ENCODE peak calls at places on chromosomes 6 and 20, in eight cellular contexts. N is sigmoid colon; D is NT2/D1; F is A673; R is K562; M is fibroblast of lung; G is CD8-positive, alpha-beta T cell; B is DND-41. K is an unnamed sample. For H3K9me3 and H3K36me3, the result is how much of the 10 kb centered on the place peaks cover.

GRCh38 chr6:45845546-45845945 is 170.1 kb downstream of the CLIC5 start:
- DNase-seq in B (no peak), N (no peak), M (peak), D (no peak), G (no peak), F (peak), R (no peak), K (no peak)

GRCh38 chr20:33516882-33517281 is 27.0 kb downstream of the CBFA2T2 start:
- DNase-seq in F (no peak), B (no peak), R (peak), G (no peak), D (no peak), N (no peak), M (no peak), K (no peak)

GRCh38 chr20:4720121-4720976 is 1.4 kb upstream of the PRND start:
- DNase-seq in F (peak), M (peak), G (peak), B (peak), R (peak), D (peak), N (peak), K (peak)

GRCh38 chr20:47272893-47273590 is 83.5 kb downstream of the ZMYND8 start:
- DNase-seq in N (peak), M (peak), B (peak), R (peak), F (peak), D (peak), G (peak), K (peak)

GRCh38 chr6:157787080-157787479 is 36.0 kb upstream of the SNX9 start:
- DNase-seq in D (no peak), R (no peak), G (no peak), F (no peak), M (peak), B (no peak), N (no peak), K (peak)

GRCh38 chr6:54515013-54515412 is 206.8 kb downstream of the TINAG start:
- DNase-seq in G (no peak), N (no peak), B (no peak), D (no peak), R (no peak), M (no peak), F (no peak), K (no peak)

GRCh38 chr6:108562503-108562993 is 1.8 kb downstream of the FOXO3 start:
- DNase-seq in R (peak), N (peak), F (peak), D (no peak), G (no peak), B (peak), M (peak), K (peak)

GRCh38 chr20:56872620-56873458 is 243.7 kb downstream of the TFAP2C start:
- DNase-seq in D (no peak), G (no peak), F (no peak), M (no peak), B (no peak), R (no peak), N (no peak), K (no peak)

GRCh38 chr20:8301655-8302054 is 169.6 kb downstream of the PLCB1 start:
- DNase-seq in R (no peak), D (no peak), G (no peak), M (peak), F (no peak), N (no peak), B (no peak), K (peak)

GRCh38 chr20:2814587-2815051 is at the start of gene C20orf141:
- DNase-seq in M (peak), G (no peak), N (no peak), F (peak), R (peak), B (no peak), D (no peak), K (peak)

GRCh38 chr6:39239527-39240154 is 10.4 kb upstream of the KCNK5 start:
- DNase-seq in F (no peak), R (no peak), G (no peak), N (peak), D (no peak), M (no peak), B (no peak), K (no peak)

GRCh38 chr6:75223461-75223860 is 17.6 kb upstream of the COL12A1 start:
- DNase-seq in R (no peak), B (no peak), M (no peak), F (no peak), G (no peak), D (no peak), N (no peak), K (no peak)

GRCh38 chr6:30325873-30326445 is 768 bp upstream of the TRIM39 start:
- DNase-seq in D (peak), F (peak), G (no peak), R (peak), M (no peak), B (peak), N (no peak), K (no peak)

GRCh38 chr20:58690851-58691250 is 1.7 kb upstream of the NPEPL1 start:
- DNase-seq in G (no peak), R (no peak), F (no peak), M (peak), D (no peak), N (no peak), B (no peak), K (no peak)

GRCh38 chr6:9657994-9658393 is 756.9 kb downstream of the TFAP2A start:
- DNase-seq in G (no peak), M (no peak), F (no peak), N (no peak), R (no peak), D (no peak), B (no peak), K (no peak)

GRCh38 chr20:39888310-39888709 is 800.7 kb downstream of the MAFB start:
- DNase-seq in F (no peak), B (no peak), G (no peak), R (no peak), M (no peak), D (no peak), N (no peak), K (no peak)

GRCh38 chr6:6715465-6715864 is 126.9 kb downstream of the LY86 start:
- DNase-seq in R (no peak), B (no peak), D (no peak), F (no peak), G (no peak), N (no peak), M (no peak), K (no peak)

GRCh38 chr6:7846971-7847818 is 63.4 kb downstream of the TXNDC5 start:
- DNase-seq in F (no peak), B (no peak), D (no peak), M (peak), G (no peak), N (no peak), R (peak), K (peak)

GRCh38 chr6:104161960-104162669 is 697.6 kb downstream of the HACE1 start:
- DNase-seq in F (no peak), B (no peak), N (no peak), D (no peak), R (no peak), M (no peak), G (no peak), K (peak)

GRCh38 chr6:129369737-129370136 is 340.2 kb downstream of the ARHGAP18 start:
- DNase-seq in F (no peak), M (no peak), R (no peak), G (no peak), D (no peak), B (no peak), N (no peak), K (no peak)
- H3K4me3 ChIP-seq in F (no peak), M (no peak), R (no peak), G (no peak), D (no peak), B (no peak), N (peak), K (no peak)

DNA sequence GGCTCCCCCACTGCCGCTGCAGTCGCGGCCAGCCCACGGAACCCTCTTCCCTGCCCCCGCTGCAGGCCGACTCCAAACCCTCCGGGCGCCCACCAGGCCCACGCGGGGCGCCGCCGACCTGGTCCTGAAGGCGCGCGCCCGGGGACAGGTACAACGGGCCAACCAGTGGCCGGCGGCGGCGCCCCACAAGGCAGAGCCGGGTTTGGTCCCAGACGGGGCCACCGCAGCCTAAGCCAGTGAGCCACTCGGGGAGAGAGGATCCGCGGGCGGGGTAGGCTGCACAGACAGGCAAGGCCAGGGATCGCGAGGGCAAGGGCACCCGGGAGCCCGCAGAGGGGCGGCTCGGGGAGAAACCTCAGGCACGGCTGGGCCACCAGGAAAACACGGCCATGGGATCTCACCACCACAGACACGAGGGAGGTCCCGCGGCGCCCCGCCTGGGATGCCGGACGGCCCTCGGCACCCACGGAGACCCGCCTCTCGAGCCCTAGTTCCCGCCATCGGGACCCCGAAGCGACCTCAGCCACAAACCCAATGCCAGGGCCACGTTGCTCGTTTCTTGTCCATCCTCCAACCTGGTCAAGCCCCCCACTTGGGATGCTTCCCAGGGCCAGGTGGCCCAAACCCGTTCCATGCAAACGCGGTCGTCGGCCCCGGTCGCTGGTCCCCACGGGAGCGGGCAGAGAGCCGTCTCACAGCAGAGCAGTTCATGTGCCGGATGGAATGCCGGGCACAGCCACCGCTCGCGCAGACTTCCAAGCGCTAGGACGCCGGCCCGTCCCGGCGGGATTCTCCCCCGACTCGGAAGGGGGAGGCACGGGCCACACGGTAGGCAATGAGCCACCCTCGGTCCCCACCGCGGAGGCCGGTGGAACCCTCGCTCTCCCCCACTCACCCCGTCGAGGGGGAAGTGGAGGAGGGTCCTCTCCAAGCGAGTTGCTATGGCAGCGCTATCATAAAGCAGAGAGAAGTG is 1956.6 kb upstream of the DEFB115 start:
- DNase-seq in N (peak), D (no peak), F (no peak), B (no peak), G (no peak), M (no peak), R (no peak), K (no peak)
- H3K9me3 ChIP-seq in N (under half), D (under half), F (half or more), B (under half), G (under half), M (under half), R (under half), K (under half)

GRCh38 chr6:161116554-161117328 is 125.2 kb downstream of the MAP3K4 start:
- DNase-seq in M (no peak), D (no peak), R (no peak), F (no peak), N (no peak), B (no peak), G (no peak), K (no peak)

GRCh38 chr6:161111256-161111655 is 119.7 kb downstream of the MAP3K4 start:
- DNase-seq in G (no peak), N (no peak), B (no peak), F (no peak), D (no peak), R (no peak), M (no peak), K (no peak)

GRCh38 chr6:161117942-161118341 is 126.4 kb downstream of the MAP3K4 start:
- DNase-seq in N (no peak), R (no peak), B (no peak), G (no peak), M (no peak), D (no peak), F (no peak), K (no peak)

GRCh38 chr6:161117329-161117707 is 125.7 kb downstream of the MAP3K4 start:
- DNase-seq in N (no peak), M (no peak), G (no peak), R (no peak), B (no peak), F (no peak), D (no peak), K (no peak)

GRCh38 chr6:161115468-161115867 is 123.9 kb downstream of the MAP3K4 start:
- DNase-seq in B (no peak), N (no peak), M (no peak), F (no peak), G (no peak), R (no peak), D (no peak), K (no peak)
- H3K36me3 ChIP-seq in B (half or more), N (half or more), M (under half), F (under half), G (under half), R (half or more), D (half or more), K (half or more)

GRCh38 chr6:12516070-12516469 is 200.5 kb upstream of the PHACTR1 start:
- DNase-seq in B (no peak), N (no peak), D (no peak), F (no peak), G (no peak), R (no peak), M (peak), K (no peak)
- H3K4me3 ChIP-seq in B (no peak), N (no peak), D (no peak), F (no peak), G (no peak), R (no peak), M (no peak), K (no peak)

GRCh38 chr20:55174172-55174571 is 698.8 kb downstream of the DOK5 start:
- DNase-seq in R (no peak), F (no peak), G (no peak), D (no peak), M (no peak), B (no peak), N (no peak), K (no peak)

GRCh38 chr20:55172310-55173002 is 697.1 kb downstream of the DOK5 start:
- DNase-seq in D (no peak), F (no peak), N (no peak), B (no peak), M (no peak), G (no peak), R (no peak), K (peak)

GRCh38 chr20:55174635-55175034 is 699.2 kb downstream of the DOK5 start:
- DNase-seq in R (no peak), D (no peak), G (no peak), N (no peak), B (no peak), M (no peak), F (no peak), K (no peak)

GRCh38 chr20:55173601-55174000 is 698.2 kb downstream of the DOK5 start:
- DNase-seq in D (no peak), N (no peak), B (no peak), F (no peak), G (no peak), M (no peak), R (no peak), K (peak)
- H3K9me3 ChIP-seq in D (under half), N (under half), B (under half), F (under half), G (under half), M (under half), R (under half), K (under half)

DNA sequence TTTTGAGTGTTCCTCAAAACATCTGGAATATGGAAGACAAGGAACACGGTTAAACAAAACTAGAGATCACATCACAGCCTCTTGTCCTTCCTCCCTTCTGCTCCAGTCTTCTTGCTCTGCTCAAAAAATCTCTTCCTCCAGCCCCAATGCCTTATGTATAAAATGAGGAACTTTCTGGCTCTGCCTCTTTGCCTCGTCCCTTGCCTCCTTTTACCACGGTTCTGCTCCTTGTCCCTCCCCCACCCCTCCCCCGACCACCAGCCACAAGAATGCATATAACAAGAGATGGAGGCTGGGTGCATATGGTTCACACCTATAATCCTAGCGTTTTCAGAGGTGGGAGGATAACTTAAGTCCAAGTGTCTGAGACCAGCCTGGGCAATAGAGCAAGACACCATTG is 43.6 kb downstream of the PLAGL2 start:
- DNase-seq in D (no peak), R (no peak), F (no peak), B (no peak), M (no peak), G (no peak), N (peak), K (no peak)
- H3K36me3 ChIP-seq in D (half or more), R (half or more), F (half or more), B (half or more), M (under half), G (under half), N (half or more), K (under half)

GRCh38 chr20:50450961-50451752 is 59.0 kb upstream of the PTPN1 start:
- DNase-seq in D (peak), G (peak), R (peak), B (peak), N (peak), M (peak), F (peak), K (no peak)
- H3K4me3 ChIP-seq in D (no peak), G (no peak), R (no peak), B (no peak), N (no peak), M (no peak), F (peak), K (no peak)

GRCh38 chr6:132780770-132781371 is 17.6 kb downstream of the SLC18B1 start:
- DNase-seq in D (peak), G (no peak), R (no peak), B (no peak), F (peak), N (no peak), M (peak), K (peak)
- H3K9me3 ChIP-seq in D (under half), G (under half), R (under half), B (under half), F (under half), N (under half), M (under half), K (under half)

DNA sequence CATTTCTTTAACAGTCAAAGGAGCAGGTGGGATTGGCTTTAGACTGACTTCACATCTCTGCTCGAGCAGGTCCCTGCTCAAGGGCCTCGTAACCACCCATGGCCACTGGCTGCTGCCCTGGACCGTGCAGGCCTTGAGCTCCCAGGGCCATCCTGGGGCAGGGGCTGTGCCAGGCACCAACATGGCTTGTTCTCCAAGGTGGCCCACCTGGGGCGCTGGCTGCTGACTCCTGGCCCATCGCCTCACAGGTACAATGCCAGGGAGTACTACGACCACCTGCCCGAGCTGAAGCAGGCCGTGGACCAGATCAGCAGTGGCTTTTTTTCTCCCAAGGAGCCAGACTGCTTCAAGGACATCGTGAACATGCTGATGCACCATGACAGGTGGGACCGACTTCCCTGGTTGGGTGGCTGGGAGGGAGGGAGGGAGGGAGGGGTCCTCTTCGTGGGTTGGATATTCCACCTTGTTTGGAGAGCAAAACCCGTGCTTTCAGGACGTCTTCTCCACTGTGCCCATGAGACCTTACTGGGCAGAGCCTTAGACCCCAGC is 46.1 kb downstream of the PYGB start:
- DNase-seq in B (no peak), G (no peak), R (no peak), F (no peak), D (no peak), N (no peak), M (no peak), K (no peak)
- H3K36me3 ChIP-seq in B (half or more), G (under half), R (under half), F (under half), D (half or more), N (half or more), M (under half), K (under half)

K was measured in MG63.